ENCODE peak calls at places on chromosomes 13 and 19, in four cellular contexts. D is HCT116, L is upper lobe of right lung, E is naive B cell. Q is an unnamed sample.

GRCh38 chr19:14434543-14435319 is 1.6 kb downstream of the PKN1 start:
- ATAC-seq in E (no peak), L (peak; percentile 75), D (peak; percentile 68), Q (peak; percentile 89)

GRCh38 chr19:19278315-19278714 is 5.2 kb upstream of the TM6SF2 start:
- ATAC-seq in D (no peak), L (no peak), E (no peak), Q (no peak)

GRCh38 chr19:45498411-45499195 is at the start of gene PPM1N:
- ATAC-seq in L (peak; percentile 34), D (no peak), E (peak; percentile 69), Q (no peak)

GRCh38 chr19:35346193-35347052 is 1.3 kb upstream of the FFAR1 start:
- ATAC-seq in E (peak; percentile 52), L (peak; percentile 35), D (no peak), Q (no peak)

GRCh38 chr19:28737526-28737925 is 475.4 kb downstream of the UQCRFS1 start:
- ATAC-seq in L (no peak), D (no peak), E (no peak), Q (no peak)

GRCh38 chr13:95129004-95129403 is 172.2 kb downstream of the ABCC4 start:
- ATAC-seq in E (no peak), D (no peak), L (no peak), Q (no peak)

GRCh38 chr19:8088752-8089663 is 36.4 kb downstream of the CCL25 start:
- ATAC-seq in E (no peak), D (no peak), L (no peak), Q (no peak)

GRCh38 chr19:51508059-51508733 is 6.6 kb upstream of the SIGLEC12 start:
- ATAC-seq in D (no peak), E (no peak), L (peak; percentile 15), Q (no peak)

GRCh38 chr13:40564342-40564997 is 102.0 kb downstream of the FOXO1 start:
- ATAC-seq in D (no peak), L (peak; percentile 33), E (peak; percentile 94), Q (peak; percentile 25)

GRCh38 chr19:1223018-1223855 is 14.6 kb downstream of the CBARP start:
- ATAC-seq in E (peak; percentile 49), L (no peak), D (peak; percentile 51), Q (no peak)

GRCh38 chr13:27288397-27288796 is 17.8 kb downstream of the RASL11A start:
- ATAC-seq in E (no peak), L (no peak), D (no peak), Q (no peak)

GRCh38 chr19:44960906-44961734 is 5.9 kb downstream of the CLPTM1 start:
- ATAC-seq in E (peak; percentile 98), L (no peak), D (no peak), Q (no peak)

GRCh38 chr13:27573265-27573664 is 47.1 kb downstream of the LNX2 start:
- ATAC-seq in D (no peak), L (no peak), E (no peak), Q (no peak)

GRCh38 chr13:40442826-40443225 is 223.6 kb downstream of the FOXO1 start:
- ATAC-seq in D (no peak), L (no peak), E (no peak), Q (no peak)

GRCh38 chr13:32555613-32556012 is 17.0 kb upstream of the N4BP2L2 start:
- ATAC-seq in L (no peak), D (no peak), E (no peak), Q (no peak)

GRCh38 chr13:44132710-44133109 is 240.9 kb upstream of the SERP2 start:
- ATAC-seq in D (peak; percentile 60), L (peak; percentile 97), E (no peak), Q (peak; percentile 74)

GRCh38 chr13:43167058-43167457 is 143.7 kb downstream of the DNAJC15 start:
- ATAC-seq in E (no peak), D (no peak), L (no peak), Q (no peak)

GRCh38 chr13:35704331-35704730 is 227.8 kb upstream of the MAB21L1 start:
- ATAC-seq in D (no peak), E (no peak), L (no peak), Q (no peak)

GRCh38 chr13:44283598-44283997 is 90.0 kb upstream of the SERP2 start:
- ATAC-seq in E (no peak), L (no peak), D (no peak), Q (no peak)

GRCh38 chr19:52695996-52696395 is 38.8 kb downstream of the ZNF611 start:
- ATAC-seq in L (no peak), E (no peak), D (no peak), Q (no peak)

GRCh38 chr13:98389319-98389718 is 187.6 kb downstream of the STK24 start:
- ATAC-seq in D (no peak), E (no peak), L (no peak), Q (no peak)

GRCh38 chr13:20873348-20873747 is 29.2 kb downstream of the XPO4 start:
- ATAC-seq in L (no peak), D (no peak), E (no peak), Q (no peak)

GRCh38 chr19:58356971-58357797 is 3.9 kb upstream of the A1BG start:
- ATAC-seq in D (no peak), E (no peak), L (no peak), Q (no peak)

GRCh38 chr19:42595550-42596172 is 937 bp upstream of the CEACAM8 start:
- ATAC-seq in E (no peak), D (no peak), L (no peak), Q (no peak)

GRCh38 chr13:27279506-27279905 is 8.9 kb downstream of the RASL11A start:
- ATAC-seq in E (no peak), L (no peak), D (no peak), Q (no peak)

GRCh38 chr19:43439183-43440063 is 24.7 kb downstream of the TEX101 start:
- ATAC-seq in E (peak; percentile 96), L (peak; percentile 68), D (no peak), Q (peak; percentile 62)

GRCh38 chr19:42352216-42352892 is 26.9 kb downstream of the MEGF8 start:
- ATAC-seq in D (no peak), E (peak; percentile 75), L (no peak), Q (no peak)

GRCh38 chr19:46710687-46711086 is 6.2 kb downstream of the PRKD2 start:
- ATAC-seq in L (no peak), D (no peak), E (no peak), Q (no peak)

GRCh38 chr13:75875450-75875849 is 239.3 kb downstream of the LMO7 start:
- ATAC-seq in D (no peak), E (no peak), L (no peak), Q (no peak)

GRCh38 chr13:25247345-25247744 is 39.9 kb downstream of the MTMR6 start:
- ATAC-seq in D (no peak), L (no peak), E (peak; percentile 45), Q (no peak)